ENCODE peak calls at places on chromosomes 3 and 15, in six cellular contexts. C is T1000, O is T-helper 1 cell, W is ELR, U is OCI-LY7, J is amygdala. E is an unnamed sample.
A peak's percentile ranks its signal among the peaks of the same experiment; 100 is the strongest.

GRCh38 chr3:20040476-20041196 is 390 bp downstream of the KAT2B start:
- DNase-seq in C (peak; percentile 40), O (peak; percentile 62), W (peak; percentile 76), U (peak; percentile 87), J (peak; percentile 69), E (peak; percentile 96)

GRCh38 chr3:16866447-16867025 is 18.2 kb upstream of the PLCL2 start:
- DNase-seq in C (peak; percentile 50), O (no peak), W (peak; percentile 70), U (peak; percentile 16), J (no peak), E (no peak)

GRCh38 chr3:121467085-121467484 is 78.7 kb downstream of the POLQ start:
- DNase-seq in C (no peak), O (no peak), W (no peak), U (no peak), J (no peak), E (no peak)

GRCh38 chr3:177713921-177714900 is 516.9 kb upstream of the TBL1XR1 start:
- DNase-seq in C (no peak), O (no peak), W (no peak), U (no peak), J (no peak), E (no peak)

GRCh38 chr3:105444725-105445124 is 78.0 kb downstream of the ALCAM start:
- DNase-seq in C (no peak), O (no peak), W (peak; percentile 62), U (no peak), J (no peak), E (no peak)

GRCh38 chr15:66711260-66711659 is 9.2 kb downstream of the SMAD6 start:
- DNase-seq in C (no peak), O (no peak), W (no peak), U (no peak), J (no peak), E (peak; percentile 6)

GRCh38 chr3:40213556-40213955 is 96.0 kb upstream of the EIF1B start:
- DNase-seq in C (no peak), O (no peak), W (no peak), U (no peak), J (no peak), E (no peak)

GRCh38 chr3:23968467-23969184 is 23.5 kb downstream of the NR1D2 start:
- DNase-seq in C (no peak), O (no peak), W (peak; percentile 80), U (no peak), J (no peak), E (no peak)

GRCh38 chr15:42528970-42529369 is 19.6 kb downstream of the LRRC57 start:
- DNase-seq in C (no peak), O (no peak), W (no peak), U (no peak), J (no peak), E (no peak)

GRCh38 chr3:72338942-72339749 is 509.1 kb downstream of the SHQ1 start:
- DNase-seq in C (peak; percentile 74), O (no peak), W (peak; percentile 89), U (no peak), J (no peak), E (peak; percentile 97)

GRCh38 chr3:11711826-11712225 is 68.1 kb upstream of the VGLL4 start:
- DNase-seq in C (no peak), O (no peak), W (no peak), U (no peak), J (no peak), E (no peak)

GRCh38 chr15:55343168-55343567 is 24.1 kb downstream of the PIGB start:
- DNase-seq in C (no peak), O (no peak), W (no peak), U (no peak), J (no peak), E (no peak)

GRCh38 chr15:68348601-68349000 is 71.1 kb downstream of the FEM1B start:
- DNase-seq in C (no peak), O (no peak), W (no peak), U (no peak), J (no peak), E (no peak)

GRCh38 chr3:141659821-141660597 is 78.1 kb upstream of the RNF7 start:
- DNase-seq in C (peak; percentile 40), O (no peak), W (peak; percentile 74), U (no peak), J (peak; percentile 50), E (peak; percentile 88)

GRCh38 chr3:130488769-130489450 is 28.1 kb upstream of the COL6A6 start:
- DNase-seq in C (no peak), O (no peak), W (no peak), U (no peak), J (no peak), E (no peak)

GRCh38 chr3:100269410-100270217 is 8.8 kb downstream of the TBC1D23 start:
- DNase-seq in C (peak; percentile 64), O (no peak), W (peak; percentile 99), U (no peak), J (no peak), E (peak; percentile 32)

GRCh38 chr15:81351651-81352050 is 22.4 kb downstream of the TMC3 start:
- DNase-seq in C (no peak), O (no peak), W (no peak), U (no peak), J (no peak), E (no peak)

GRCh38 chr3:45929042-45929679 is 14.1 kb upstream of the CXCR6 start:
- DNase-seq in C (no peak), O (peak; percentile 43), W (peak; percentile 52), U (peak; percentile 48), J (no peak), E (peak; percentile 69)

GRCh38 chr3:4351164-4351855 is 48.1 kb downstream of the SETMAR start:
- DNase-seq in C (no peak), O (no peak), W (no peak), U (no peak), J (no peak), E (peak; percentile 59)

GRCh38 chr3:62332771-62333381 is 40.5 kb downstream of the FEZF2 start:
- DNase-seq in C (no peak), O (no peak), W (peak; percentile 47), U (peak; percentile 50), J (no peak), E (no peak)

GRCh38 chr3:117874904-117875874 is 1159.5 kb downstream of the IGSF11 start:
- DNase-seq in C (no peak), O (no peak), W (no peak), U (no peak), J (no peak), E (no peak)

GRCh38 chr15:25182098-25182478 is 227.3 kb downstream of the SNRPN start:
- DNase-seq in C (no peak), O (peak; percentile 10), W (no peak), U (no peak), J (no peak), E (peak; percentile 80)

GRCh38 chr3:122353215-122353614 is 28.2 kb downstream of the CSTA start:
- DNase-seq in C (no peak), O (no peak), W (no peak), U (no peak), J (no peak), E (no peak)

GRCh38 chr3:194369522-194370279 is at the start of gene LRRC15:
- DNase-seq in C (no peak), O (no peak), W (peak; percentile 71), U (no peak), J (no peak), E (peak; percentile 96)

E was measured in osteoblast.